ENCODE peak calls at places on chromosomes 6 and 20, in four cellular contexts. One of them, this sample, is unnamed.

GRCh38 chr20:59331721-59332329 is 31.4 kb downstream of the EDN3 start:
- DNase-seq in pulmonary artery endothelial cell: no peak
- DNase-seq in bronchial epithelial cell: no peak
- DNase-seq in HTR-8/SVneo: no peak
- DNase-seq in this sample: no peak

GRCh38 chr6:146361367-146361924 is 182.2 kb upstream of the RAB32 start:
- DNase-seq in bronchial epithelial cell: peak
- DNase-seq in pulmonary artery endothelial cell: peak
- DNase-seq in HTR-8/SVneo: no peak
- DNase-seq in this sample: no peak

GRCh38 chr6:34055223-34055933 is 90.5 kb downstream of the GRM4 start:
- DNase-seq in bronchial epithelial cell: peak
- DNase-seq in pulmonary artery endothelial cell: peak
- DNase-seq in HTR-8/SVneo: peak
- DNase-seq in this sample: peak

GRCh38 chr6:168938546-168938945 is 315.1 kb downstream of the THBS2 start:
- DNase-seq in bronchial epithelial cell: no peak
- DNase-seq in pulmonary artery endothelial cell: no peak
- DNase-seq in HTR-8/SVneo: no peak
- DNase-seq in this sample: no peak

GRCh38 chr6:90703383-90703782 is 116.5 kb upstream of the MAP3K7 start:
- DNase-seq in HTR-8/SVneo: no peak
- DNase-seq in pulmonary artery endothelial cell: no peak
- DNase-seq in bronchial epithelial cell: no peak
- DNase-seq in this sample: no peak

GRCh38 chr6:111692327-111693164 is 86.9 kb upstream of the TRAF3IP2 start:
- DNase-seq in HTR-8/SVneo: no peak
- DNase-seq in bronchial epithelial cell: peak
- DNase-seq in pulmonary artery endothelial cell: no peak
- DNase-seq in this sample: no peak

GRCh38 chr20:37387519-37388269 is 41.8 kb downstream of the SRC start:
- DNase-seq in bronchial epithelial cell: no peak
- DNase-seq in HTR-8/SVneo: no peak
- DNase-seq in pulmonary artery endothelial cell: no peak
- DNase-seq in this sample: no peak

GRCh38 chr20:48846516-48847492 is 19.0 kb upstream of the PREX1 start:
- DNase-seq in pulmonary artery endothelial cell: no peak
- DNase-seq in bronchial epithelial cell: no peak
- DNase-seq in HTR-8/SVneo: peak
- DNase-seq in this sample: no peak

GRCh38 chr20:825710-826421 is 7.6 kb upstream of the FAM110A start:
- DNase-seq in HTR-8/SVneo: no peak
- DNase-seq in bronchial epithelial cell: no peak
- DNase-seq in pulmonary artery endothelial cell: no peak
- DNase-seq in this sample: no peak

GRCh38 chr6:89120371-89120770 is 2.5 kb upstream of the SRSF12 start:
- DNase-seq in HTR-8/SVneo: no peak
- DNase-seq in pulmonary artery endothelial cell: no peak
- DNase-seq in bronchial epithelial cell: peak
- DNase-seq in this sample: no peak

GRCh38 chr6:84156306-84156705 is 71.1 kb downstream of the CEP162 start:
- DNase-seq in HTR-8/SVneo: no peak
- DNase-seq in pulmonary artery endothelial cell: no peak
- DNase-seq in bronchial epithelial cell: no peak
- DNase-seq in this sample: no peak

GRCh38 chr6:56004421-56004820 is 129.0 kb upstream of the BMP5 start:
- DNase-seq in bronchial epithelial cell: peak
- DNase-seq in HTR-8/SVneo: no peak
- DNase-seq in pulmonary artery endothelial cell: no peak
- DNase-seq in this sample: no peak

GRCh38 chr6:158015188-158015506 is 33.5 kb downstream of the SYNJ2 start:
- DNase-seq in HTR-8/SVneo: no peak
- DNase-seq in pulmonary artery endothelial cell: no peak
- DNase-seq in bronchial epithelial cell: no peak
- DNase-seq in this sample: no peak

GRCh38 chr6:20800653-20801052 is 266.4 kb downstream of the CDKAL1 start:
- DNase-seq in pulmonary artery endothelial cell: no peak
- DNase-seq in HTR-8/SVneo: no peak
- DNase-seq in bronchial epithelial cell: no peak
- DNase-seq in this sample: no peak

GRCh38 chr6:158060447-158061360 is 79.0 kb downstream of the SYNJ2 start:
- DNase-seq in pulmonary artery endothelial cell: peak
- DNase-seq in HTR-8/SVneo: peak
- DNase-seq in bronchial epithelial cell: peak
- DNase-seq in this sample: no peak

GRCh38 chr20:13299401-13299800 is 78.3 kb downstream of the ISM1 start:
- DNase-seq in HTR-8/SVneo: no peak
- DNase-seq in pulmonary artery endothelial cell: no peak
- DNase-seq in bronchial epithelial cell: no peak
- DNase-seq in this sample: no peak

GRCh38 chr6:150370112-150370511 is 1.3 kb downstream of the IYD start:
- DNase-seq in bronchial epithelial cell: no peak
- DNase-seq in pulmonary artery endothelial cell: no peak
- DNase-seq in HTR-8/SVneo: no peak
- DNase-seq in this sample: no peak

GRCh38 chr6:52042141-52042885 is 45.1 kb downstream of the PKHD1 start:
- DNase-seq in bronchial epithelial cell: no peak
- DNase-seq in HTR-8/SVneo: no peak
- DNase-seq in pulmonary artery endothelial cell: no peak
- DNase-seq in this sample: no peak

GRCh38 chr6:160360955-160361354 is 12.8 kb downstream of the SLC22A3 start:
- DNase-seq in bronchial epithelial cell: peak
- DNase-seq in HTR-8/SVneo: no peak
- DNase-seq in pulmonary artery endothelial cell: no peak
- DNase-seq in this sample: no peak